ENCODE peak calls at places on chromosomes 2 and 18, in eight cellular contexts. U is brain microvascular endothelial cell; S is tibial artery; V is GM23338; L is naive thymus-derived CD4-positive, alpha-beta T cell; E is aorta; H is MG63; Z is adrenal gland. C is an unnamed sample.

GRCh38 chr2:20669609-20670314 is 2.8 kb downstream of the GDF7 start:
- DNase-seq in Z (no peak), L (no peak), V (peak), E (no peak), H (no peak), U (no peak), S (no peak), C (no peak)

GRCh38 chr18:45874501-45875184 is 49.2 kb downstream of the SIGLEC15 start:
- DNase-seq in H (no peak), L (no peak), Z (no peak), E (no peak), V (no peak), U (peak), S (no peak), C (peak)

GRCh38 chr2:12764075-12764722 is 47.5 kb downstream of the TRIB2 start:
- DNase-seq in Z (no peak), U (peak), E (no peak), L (no peak), V (no peak), H (peak), S (no peak), C (peak)

GRCh38 chr2:455046-455705 is 167.3 kb upstream of the ALKAL2 start:
- DNase-seq in E (no peak), S (no peak), H (no peak), L (no peak), U (no peak), Z (no peak), V (no peak), C (no peak)

GRCh38 chr18:40006553-40007073 is 1948.4 kb upstream of the PIK3C3 start:
- DNase-seq in L (no peak), H (peak), Z (no peak), V (peak), U (no peak), E (no peak), S (no peak), C (peak)

GRCh38 chr18:71902482-71902881 is 641.7 kb downstream of the CBLN2 start:
- DNase-seq in E (no peak), U (no peak), Z (no peak), V (no peak), L (no peak), H (no peak), S (no peak), C (no peak)

GRCh38 chr2:190649035-190649797 is at the start of gene NAB1:
- DNase-seq in E (peak), V (peak), Z (peak), H (peak), U (peak), S (peak), L (peak), C (peak)

GRCh38 chr2:148244593-148245292 is 223.9 kb downstream of the MBD5 start:
- DNase-seq in Z (no peak), E (no peak), S (no peak), L (no peak), U (peak), H (no peak), V (no peak), C (no peak)

GRCh38 chr2:33377048-33377447 is 99.4 kb upstream of the RASGRP3 start:
- DNase-seq in S (peak), V (no peak), H (peak), E (peak), L (no peak), U (no peak), Z (no peak), C (no peak)

GRCh38 chr2:170396799-170397459 is 219.0 kb downstream of the MYO3B start:
- DNase-seq in V (peak), U (no peak), H (no peak), E (no peak), L (no peak), S (no peak), Z (no peak), C (peak)

GRCh38 chr2:145339646-145340045 is 819.7 kb upstream of the ZEB2 start:
- DNase-seq in Z (no peak), U (no peak), S (no peak), L (no peak), V (no peak), H (no peak), E (no peak), C (no peak)

GRCh38 chr2:223165423-223166214 is 113.6 kb downstream of the KCNE4 start:
- DNase-seq in L (no peak), U (no peak), S (no peak), E (no peak), Z (no peak), H (no peak), V (no peak), C (no peak)

GRCh38 chr2:104434966-104435365 is 418.9 kb upstream of the POU3F3 start:
- DNase-seq in V (no peak), L (no peak), E (no peak), H (no peak), S (no peak), Z (no peak), U (no peak), C (no peak)

GRCh38 chr18:50161806-50162205 is 33.1 kb downstream of the MYO5B start:
- DNase-seq in H (peak), S (no peak), U (no peak), V (no peak), E (no peak), Z (no peak), L (no peak), C (no peak)

GRCh38 chr2:54639609-54640008 is 83.9 kb upstream of the EML6 start:
- DNase-seq in L (no peak), V (no peak), E (no peak), Z (no peak), U (no peak), H (no peak), S (no peak), C (no peak)

GRCh38 chr18:657311-657997 is at the start of gene TYMS:
- DNase-seq in H (peak), U (peak), E (peak), L (no peak), V (peak), S (no peak), Z (peak), C (peak)

GRCh38 chr2:216633616-216634316 is 546 bp downstream of the IGFBP2 start:
- DNase-seq in E (peak), V (peak), Z (no peak), H (peak), L (no peak), U (no peak), S (no peak), C (peak)

GRCh38 chr2:163878718-163879117 is 142.9 kb upstream of the FIGN start:
- DNase-seq in L (no peak), U (peak), Z (peak), E (no peak), S (no peak), H (peak), V (peak), C (peak)

GRCh38 chr2:148979164-148979918 is 59.2 kb upstream of the LYPD6B start:
- DNase-seq in L (no peak), U (no peak), S (no peak), E (no peak), V (no peak), Z (no peak), H (no peak), C (no peak)

GRCh38 chr2:174003635-174004310 is 38.6 kb upstream of the SP3 start:
- DNase-seq in L (no peak), S (no peak), V (peak), Z (no peak), H (no peak), U (no peak), E (no peak), C (no peak)

GRCh38 chr2:75751360-75751759 is 40.6 kb upstream of the GCFC2 start:
- DNase-seq in E (no peak), V (no peak), L (no peak), U (no peak), Z (no peak), S (no peak), H (no peak), C (no peak)

GRCh38 chr2:53519925-53520629 is 247.5 kb upstream of the CHAC2 start:
- DNase-seq in V (no peak), U (no peak), L (no peak), S (no peak), H (no peak), E (no peak), Z (no peak), C (no peak)

GRCh38 chr2:53500181-53500580 is 267.4 kb upstream of the CHAC2 start:
- DNase-seq in E (no peak), H (no peak), V (no peak), S (peak), U (no peak), Z (peak), L (no peak), C (no peak)

GRCh38 chr2:18465979-18466378 is 94.5 kb downstream of the RDH14 start:
- DNase-seq in E (no peak), H (no peak), S (no peak), Z (no peak), L (no peak), V (no peak), U (no peak), C (no peak)

GRCh38 chr2:142300517-142300916 is 169.7 kb upstream of the LRP1B start:
- DNase-seq in Z (no peak), V (no peak), E (no peak), L (no peak), H (no peak), U (no peak), S (no peak), C (peak)

GRCh38 chr2:203327582-203327917 is 644 bp upstream of the ABI2 start:
- DNase-seq in V (no peak), U (peak), H (no peak), Z (no peak), E (no peak), S (no peak), L (no peak), C (peak)

GRCh38 chr2:44075536-44075935 is 79.7 kb upstream of the LRPPRC start:
- DNase-seq in V (no peak), U (no peak), L (no peak), E (no peak), Z (no peak), S (peak), H (peak), C (peak)

GRCh38 chr18:49730951-49731391 is 82.4 kb downstream of the ACAA2 start:
- DNase-seq in H (no peak), Z (no peak), V (no peak), S (no peak), L (no peak), E (no peak), U (no peak), C (no peak)

GRCh38 chr2:176188218-176188968 is at the start of gene HOXD1:
- DNase-seq in V (peak), E (peak), L (no peak), Z (peak), U (no peak), H (peak), S (no peak), C (no peak)

GRCh38 chr18:57533901-57534300 is 52.6 kb downstream of the FECH start:
- DNase-seq in U (no peak), E (no peak), L (no peak), Z (no peak), V (no peak), H (no peak), S (no peak), C (no peak)

GRCh38 chr18:57534535-57534934 is 52.0 kb downstream of the FECH start:
- DNase-seq in V (no peak), H (no peak), U (no peak), L (no peak), S (no peak), E (no peak), Z (no peak), C (no peak)

GRCh38 chr18:57533399-57533884 is 53.1 kb downstream of the FECH start:
- DNase-seq in L (no peak), U (peak), S (no peak), E (no peak), H (no peak), Z (peak), V (peak), C (no peak)

GRCh38 chr18:57529151-57529550 is 57.4 kb downstream of the FECH start:
- DNase-seq in V (no peak), L (no peak), H (no peak), S (no peak), E (no peak), U (no peak), Z (no peak), C (no peak)

DNA sequence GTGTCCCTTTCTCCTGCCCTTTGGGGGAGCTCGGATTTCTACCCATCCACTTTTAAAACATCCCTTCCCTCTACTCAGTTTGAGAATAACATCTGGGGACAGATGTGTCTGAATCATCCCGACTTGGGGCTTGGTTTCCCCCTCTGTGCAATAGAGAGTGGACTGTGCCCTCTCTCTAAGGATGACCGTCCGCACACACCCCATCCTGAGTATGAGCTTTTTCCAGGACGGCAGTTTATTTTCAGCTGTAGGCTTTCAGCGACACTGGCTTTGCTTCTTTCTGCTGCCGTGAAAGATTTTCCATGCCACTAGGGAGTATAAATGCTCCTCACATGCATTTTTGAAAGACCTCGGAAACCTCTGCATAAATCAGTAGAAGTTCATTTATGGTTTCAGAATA is 53.5 kb downstream of the FECH start:
- DNase-seq in H (no peak), L (no peak), S (no peak), U (no peak), E (no peak), V (no peak), Z (peak), C (no peak)
- H3K4me3 ChIP-seq in H (no peak), L (no peak), S (no peak), U (no peak), E (no peak), V (no peak), Z (no peak), C (no peak)

GRCh38 chr2:28338046-28338753 is 54.5 kb upstream of the FOSL2 start:
- DNase-seq in S (peak), Z (peak), L (no peak), U (peak), H (peak), V (no peak), E (peak), C (no peak)
- H3K4me3 ChIP-seq in S (no peak), Z (no peak), L (no peak), U (no peak), H (no peak), V (no peak), E (no peak), C (no peak)

GRCh38 chr2:126902152-126902835 is 3.6 kb downstream of the TEX51 start:
- DNase-seq in V (no peak), H (no peak), L (no peak), S (peak), Z (no peak), U (no peak), E (no peak), C (no peak)
- H3K4me3 ChIP-seq in V (no peak), H (no peak), L (no peak), S (no peak), Z (no peak), U (no peak), E (no peak), C (no peak)

GRCh38 chr2:96205888-96206287 is 2.7 kb downstream of the STARD7 start:
- DNase-seq in Z (no peak), V (no peak), H (peak), L (no peak), S (no peak), E (no peak), U (peak), C (no peak)
- H3K4me3 ChIP-seq in Z (no peak), V (peak), H (peak), L (no peak), S (peak), E (no peak), U (peak), C (peak)

DNA sequence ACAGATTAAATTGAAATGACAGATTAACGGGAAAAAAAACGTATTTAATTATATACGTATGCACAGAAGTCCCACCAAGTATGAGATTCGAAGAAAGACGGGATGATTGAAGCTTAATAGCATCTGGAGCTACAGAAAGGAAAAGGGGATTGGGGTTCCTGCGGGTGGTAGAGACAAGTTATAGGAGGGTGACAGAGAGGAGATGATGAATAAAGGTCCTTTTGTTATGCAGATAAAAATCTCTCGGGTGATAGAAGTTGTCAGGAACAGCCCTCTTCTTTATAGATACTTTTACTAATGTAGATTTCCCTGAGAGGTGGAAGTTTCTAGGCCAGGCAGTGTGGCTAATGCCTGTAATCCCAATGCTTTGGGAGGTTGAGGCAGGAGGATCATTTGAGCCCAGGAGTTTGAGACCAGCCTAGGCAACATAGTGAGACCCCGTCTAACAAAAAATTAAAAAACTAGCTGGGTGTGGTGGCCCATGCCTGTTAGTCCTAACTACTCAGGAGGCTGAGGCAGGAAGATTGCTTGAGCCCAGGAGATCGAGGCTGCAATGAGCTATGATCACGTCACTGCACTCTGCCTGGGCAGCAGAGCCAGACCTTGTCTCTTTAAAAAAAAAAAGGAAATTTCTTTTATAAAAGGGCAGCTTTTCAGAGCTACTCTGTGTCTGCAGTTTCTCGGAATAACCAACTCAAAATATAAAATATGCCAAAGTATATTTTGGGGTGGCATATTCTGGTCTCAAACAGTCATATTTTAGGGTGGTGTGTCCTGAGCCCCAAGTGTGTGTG is 113.0 kb downstream of the STPG4 start:
- DNase-seq in S (no peak), V (peak), L (no peak), U (peak), E (no peak), H (no peak), Z (no peak), C (no peak)
- H3K4me3 ChIP-seq in S (no peak), V (no peak), L (no peak), U (no peak), E (no peak), H (no peak), Z (no peak), C (no peak)

GRCh38 chr2:134020608-134021007 is 233.3 kb upstream of the MGAT5 start:
- DNase-seq in E (no peak), L (no peak), Z (no peak), H (no peak), U (no peak), V (no peak), S (no peak), C (peak)

GRCh38 chr2:134023854-134024253 is 230.0 kb upstream of the MGAT5 start:
- DNase-seq in S (no peak), L (no peak), H (no peak), E (no peak), V (no peak), U (no peak), Z (no peak), C (no peak)

GRCh38 chr2:134019871-134020270 is 234.0 kb upstream of the MGAT5 start:
- DNase-seq in V (no peak), H (no peak), S (no peak), Z (no peak), U (no peak), E (no peak), L (no peak), C (no peak)

DNA sequence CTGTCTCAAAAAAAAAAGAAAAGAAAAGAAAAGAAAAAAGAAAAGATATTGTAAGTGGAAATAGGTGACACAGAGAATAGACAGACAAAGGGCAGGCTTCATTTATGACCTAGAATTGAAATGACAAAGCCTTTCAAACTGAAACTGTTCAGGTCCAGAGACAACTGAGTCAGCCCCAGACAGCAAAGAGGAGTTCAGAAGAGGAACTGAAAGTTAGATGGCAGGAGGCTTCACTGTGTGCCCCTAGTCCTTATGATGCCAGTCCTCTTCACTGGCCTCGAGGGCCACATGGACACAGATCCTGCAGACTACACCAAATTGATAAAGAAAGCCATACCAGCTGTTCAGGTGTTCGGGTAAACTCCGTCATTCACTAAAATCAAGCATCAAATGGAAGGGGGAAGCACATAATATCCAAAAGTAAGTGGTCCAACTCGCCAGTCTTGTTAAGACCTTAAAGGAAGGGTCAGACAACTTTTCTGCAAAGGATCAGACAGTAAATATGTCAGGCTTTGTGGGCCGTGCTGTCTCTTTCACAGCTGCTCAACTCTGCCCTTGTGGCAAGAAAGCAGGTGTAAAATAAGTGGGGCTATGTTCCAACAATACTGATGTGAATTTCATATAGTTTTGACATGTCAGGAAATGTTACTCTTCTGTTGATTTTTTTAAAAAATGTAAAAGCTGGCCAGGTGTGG is 231.9 kb upstream of the MGAT5 start:
- DNase-seq in U (no peak), V (no peak), Z (no peak), E (no peak), L (no peak), H (no peak), S (no peak), C (peak)
- H3K4me3 ChIP-seq in U (no peak), V (no peak), Z (no peak), E (no peak), L (no peak), H (no peak), S (no peak), C (no peak)

DNA sequence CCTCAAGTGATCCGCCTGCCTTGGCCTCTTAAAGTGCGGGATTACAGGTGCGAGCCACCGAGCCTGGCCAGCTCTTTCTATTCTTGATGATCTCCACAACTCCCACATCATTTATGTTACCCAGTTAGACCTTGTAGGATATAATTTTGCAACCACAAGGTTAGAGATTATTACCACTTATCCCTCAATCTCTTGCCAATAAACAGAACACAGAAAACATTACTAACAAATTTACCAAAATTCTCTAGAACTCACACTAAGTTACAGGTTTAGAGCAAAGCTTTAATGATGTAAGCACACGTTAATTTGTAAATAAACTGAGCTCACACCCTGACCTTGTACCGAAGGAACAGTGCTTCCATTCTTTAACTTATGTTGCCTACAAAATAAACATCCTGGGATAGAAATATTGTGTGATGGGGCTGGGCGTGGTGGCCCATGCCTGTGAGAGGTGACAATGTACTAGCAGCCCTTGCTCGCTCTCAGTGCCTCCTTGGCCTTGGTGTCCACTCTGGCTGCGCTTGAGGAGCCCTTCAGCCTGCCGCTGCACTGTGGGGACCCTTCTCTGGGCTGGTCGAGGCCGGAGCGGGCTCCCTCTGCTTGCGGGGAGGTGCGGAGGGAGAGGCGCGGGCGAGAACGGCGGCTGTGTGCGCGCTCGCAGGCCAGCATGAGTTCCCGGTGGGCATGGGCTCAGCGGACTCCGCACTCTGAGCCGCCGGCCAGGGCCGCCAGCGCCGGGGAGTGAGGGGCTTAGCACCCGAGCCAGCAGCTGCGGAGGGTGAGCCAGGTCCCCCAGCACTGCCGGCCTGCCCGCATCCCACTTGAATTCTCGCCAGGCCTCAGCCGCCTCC is 42.1 kb upstream of the ITSN2 start:
- DNase-seq in H (no peak), U (no peak), V (no peak), Z (no peak), L (no peak), E (no peak), S (no peak), C (no peak)
- H3K4me3 ChIP-seq in H (no peak), U (peak), V (no peak), Z (no peak), L (no peak), E (no peak), S (peak), C (no peak)

C was measured in NB4.